ENCODE peak calls at places on chromosomes 1 and 21, in nine cellular contexts. I is neural crest cell, W is Calu3, M is keratinocyte, T is breast epithelium, Q is epithelial cell of proximal tubule, H is progenitor cell of endocrine pancreas, S is tibial nerve, R is fibroblast of lung. Y is an unnamed sample.

GRCh38 chr1:232933026-232933425 is 17.4 kb upstream of the NTPCR start:
- DNase-seq in I (no peak), W (no peak), M (no peak), T (no peak), Q (no peak), H (no peak), S (no peak), R (no peak), Y (no peak)

GRCh38 chr21:46208761-46209721 is 19.5 kb downstream of the LSS start:
- DNase-seq in I (no peak), W (no peak), M (no peak), T (no peak), Q (no peak), H (no peak), S (no peak), R (no peak), Y (peak; percentile 12)

GRCh38 chr1:34140011-34140676 is 24.9 kb downstream of the CSMD2 start:
- DNase-seq in I (no peak), W (no peak), M (no peak), T (no peak), Q (no peak), H (no peak), S (no peak), R (no peak), Y (no peak)

GRCh38 chr1:79090985-79091384 is 84.5 kb upstream of the ADGRL4 start:
- DNase-seq in I (no peak), W (no peak), M (no peak), T (no peak), Q (no peak), H (no peak), S (no peak), R (no peak), Y (no peak)

GRCh38 chr1:192925609-192926008 is 116.8 kb downstream of the RGS2 start:
- DNase-seq in I (no peak), W (no peak), M (no peak), T (no peak), Q (no peak), H (no peak), S (no peak), R (no peak), Y (no peak)

GRCh38 chr1:17118706-17119075 is 560 bp downstream of the PADI2 start:
- DNase-seq in I (no peak), W (no peak), M (no peak), T (no peak), Q (no peak), H (no peak), S (no peak), R (no peak), Y (no peak)

GRCh38 chr1:37732111-37732780 is 32.7 kb downstream of the EPHA10 start:
- DNase-seq in I (no peak), W (peak; percentile 14), M (no peak), T (no peak), Q (no peak), H (no peak), S (no peak), R (no peak), Y (no peak)

GRCh38 chr1:201925301-201925567 is 21.1 kb downstream of the LMOD1 start:
- DNase-seq in I (no peak), W (no peak), M (no peak), T (no peak), Q (no peak), H (no peak), S (no peak), R (no peak), Y (no peak)

GRCh38 chr21:43281661-43282357 is 113.0 kb downstream of the CRYAA start:
- DNase-seq in I (no peak), W (no peak), M (no peak), T (no peak), Q (no peak), H (no peak), S (no peak), R (no peak), Y (no peak)

GRCh38 chr1:35454175-35454574 is 103.0 kb downstream of the KIAA0319L start:
- DNase-seq in I (no peak), W (no peak), M (no peak), T (no peak), Q (no peak), H (no peak), S (no peak), R (no peak), Y (no peak)

GRCh38 chr1:159828916-159829634 is 2.4 kb downstream of the SLAMF8 start:
- DNase-seq in I (peak; percentile 28), W (peak; percentile 63), M (no peak), T (no peak), Q (no peak), H (no peak), S (peak; percentile 37), R (no peak), Y (no peak)

GRCh38 chr1:20848162-20848561 is 61.1 kb upstream of the HP1BP3 start:
- DNase-seq in I (no peak), W (peak; percentile 7), M (no peak), T (no peak), Q (no peak), H (no peak), S (no peak), R (peak; percentile 14), Y (no peak)

GRCh38 chr1:222601233-222601632 is 11.5 kb upstream of the TAF1A start:
- DNase-seq in I (no peak), W (no peak), M (no peak), T (no peak), Q (no peak), H (no peak), S (no peak), R (no peak), Y (no peak)

GRCh38 chr1:31761883-31762282 is 2.3 kb downstream of the ADGRB2 start:
- DNase-seq in I (no peak), W (no peak), M (no peak), T (no peak), Q (no peak), H (no peak), S (no peak), R (peak; percentile 60), Y (no peak)

DNA sequence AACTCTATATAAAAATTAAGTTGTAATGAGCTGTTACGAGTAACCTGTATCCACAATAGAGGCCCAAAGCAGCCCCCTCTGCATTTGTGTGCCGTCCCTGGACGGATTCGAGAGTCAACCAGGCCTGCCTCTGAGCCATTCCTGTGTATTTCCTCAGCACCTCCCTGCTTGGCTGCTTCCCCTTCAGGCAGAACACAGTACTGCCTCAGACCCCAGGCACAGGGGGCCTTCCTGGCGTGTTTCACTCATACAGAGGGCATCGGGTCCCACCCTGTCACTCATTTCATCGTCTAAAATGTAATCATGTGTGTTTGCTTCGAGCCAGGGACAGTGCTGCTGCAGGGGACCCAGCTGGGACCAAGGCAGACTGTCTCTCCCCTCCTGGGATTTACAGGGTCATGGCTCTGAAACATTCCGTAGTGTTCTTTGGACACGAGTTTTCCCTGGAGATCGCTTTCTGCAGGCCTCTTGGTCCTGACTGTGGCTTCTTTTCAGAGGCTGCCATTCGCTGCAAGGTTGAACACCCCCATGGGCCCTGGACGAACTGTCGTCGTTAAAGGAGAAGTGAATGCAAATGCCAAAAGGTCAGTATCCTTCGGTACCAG is 19.4 kb downstream of the LGALS8 start:
- DNase-seq in I (no peak), W (no peak), M (no peak), T (no peak), Q (no peak), H (no peak), S (no peak), R (no peak), Y (no peak)
- TF ChIP-seq CTCF in I (peak; percentile 39), W (no peak), M (no peak), T (no peak), Q (no peak), H (peak; percentile 39), S (no peak), R (peak; percentile 7), Y (no peak)

DNA sequence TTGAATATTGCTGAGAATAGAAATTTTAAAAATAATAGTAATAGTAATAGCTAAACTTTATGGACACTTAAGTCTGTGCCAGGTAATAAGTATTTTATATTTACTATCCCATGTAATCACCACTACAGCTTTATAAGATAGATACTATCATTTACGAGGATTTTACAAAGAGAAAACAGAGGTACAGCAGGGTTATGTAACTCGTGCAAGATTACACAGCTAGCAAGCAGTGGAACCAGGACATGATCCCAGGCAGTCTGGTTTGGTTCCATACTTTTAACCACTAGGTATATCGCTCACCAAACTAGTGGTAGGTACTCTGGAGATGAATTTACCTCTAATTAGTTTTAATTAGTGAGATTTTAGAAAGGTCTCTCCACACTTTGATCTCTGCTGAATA is 42.5 kb downstream of the SPAG17 start:
- DNase-seq in I (no peak), W (no peak), M (no peak), T (no peak), Q (no peak), H (no peak), S (no peak), R (no peak), Y (no peak)
- TF ChIP-seq CTCF in I (no peak), W (no peak), M (no peak), T (no peak), Q (no peak), H (no peak), S (no peak), R (no peak), Y (no peak)

GRCh38 chr1:163535401-163535800 is 213.6 kb downstream of the NUF2 start:
- DNase-seq in I (no peak), W (no peak), M (no peak), T (no peak), Q (no peak), H (no peak), S (no peak), R (no peak), Y (no peak)

GRCh38 chr1:163531345-163531744 is 209.6 kb downstream of the NUF2 start:
- DNase-seq in I (no peak), W (no peak), M (no peak), T (no peak), Q (no peak), H (no peak), S (no peak), R (no peak), Y (no peak)

GRCh38 chr1:163538682-163539081 is 216.9 kb downstream of the NUF2 start:
- DNase-seq in I (no peak), W (no peak), M (no peak), T (no peak), Q (no peak), H (no peak), S (no peak), R (no peak), Y (no peak)

GRCh38 chr1:163537809-163538208 is 216.1 kb downstream of the NUF2 start:
- DNase-seq in I (no peak), W (no peak), M (no peak), T (no peak), Q (no peak), H (no peak), S (no peak), R (no peak), Y (no peak)

DNA sequence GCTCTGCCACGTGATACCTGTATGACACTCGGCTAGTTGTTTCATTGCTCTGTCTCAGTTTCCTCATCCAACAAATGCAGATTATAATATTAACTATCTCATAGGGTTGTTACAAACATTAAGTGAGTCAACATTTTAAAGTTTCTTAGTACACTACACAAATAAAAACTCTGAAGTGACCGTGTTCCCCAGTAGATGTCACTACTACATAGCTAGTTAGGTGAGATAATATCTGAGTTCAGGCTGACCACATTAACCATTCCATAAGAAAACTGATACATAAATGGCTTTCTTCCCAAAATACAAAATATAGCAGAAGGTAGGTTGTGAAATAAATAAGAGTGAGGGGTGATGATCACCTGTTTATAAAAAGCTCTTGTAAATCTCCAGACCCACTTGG is 214.1 kb downstream of the NUF2 start:
- DNase-seq in I (no peak), W (no peak), M (no peak), T (no peak), Q (no peak), H (no peak), S (no peak), R (peak; percentile 65), Y (no peak)
- TF ChIP-seq CTCF in I (peak; percentile 69), W (no peak), M (no peak), T (no peak), Q (peak; percentile 44), H (peak; percentile 56), S (no peak), R (peak; percentile 41), Y (no peak)

GRCh38 chr21:24375201-24375600 is 1232.1 kb downstream of the MRPL39 start:
- DNase-seq in I (no peak), W (no peak), M (no peak), T (no peak), Q (no peak), H (no peak), S (no peak), R (no peak), Y (no peak)
- TF ChIP-seq CTCF in I (no peak), W (no peak), M (no peak), T (no peak), Q (peak; percentile 3), H (no peak), S (no peak), R (no peak), Y (no peak)